ENCODE peak calls at places on chromosome X, in ten cellular contexts. O is suprapubic skin, X is spleen, B is ovary, Z is breast epithelium, T is gastrocnemius medialis, J is hepatocyte, D is pancreas, U is H9, N is psoas muscle. W is an unnamed sample. For H3K4me1, the result is how much of the 10 kb centered on the place peaks cover.

GRCh38 chrX:100635989-100636320 is 651 bp downstream of the TSPAN6 start:
- DNase-seq in Z (no peak), O (no peak), T (no peak), B (no peak), N (no peak), D (no peak), U (no peak), X (no peak), J (no peak), W (no peak)

GRCh38 chrX:104310084-104310483 is 55.4 kb upstream of the ESX1 start:
- DNase-seq in O (no peak), J (no peak), T (no peak), B (no peak), U (no peak), Z (no peak), X (no peak), N (no peak), D (no peak), W (no peak)

GRCh38 chrX:40107291-40108083 is 9.7 kb upstream of the BCOR start:
- DNase-seq in T (peak), N (peak), D (peak), J (peak), B (peak), Z (no peak), O (no peak), U (peak), X (peak), W (no peak)

GRCh38 chrX:139290310-139290709 is 240.2 kb upstream of the F9 start:
- DNase-seq in B (no peak), T (no peak), O (no peak), N (no peak), D (no peak), Z (no peak), U (no peak), X (no peak), J (no peak), W (no peak)

GRCh38 chrX:71171110-71171801 is 26.6 kb downstream of the NLGN3 start:
- DNase-seq in T (no peak), D (no peak), J (no peak), U (no peak), O (no peak), Z (no peak), B (no peak), N (no peak), X (peak), W (no peak)

GRCh38 chrX:150868625-150869024 is 29.8 kb downstream of the CD99L2 start:
- DNase-seq in N (no peak), O (no peak), T (no peak), X (no peak), D (no peak), Z (no peak), B (no peak), J (no peak), U (no peak), W (no peak)

GRCh38 chrX:33336783-33337182 is 125.4 kb upstream of the DMD start:
- DNase-seq in T (no peak), N (no peak), X (no peak), J (peak), U (peak), D (no peak), O (no peak), Z (peak), B (no peak), W (no peak)

GRCh38 chrX:338281-338835 is 19.8 kb upstream of the GTPBP6 start:
- DNase-seq in N (no peak), X (peak), O (no peak), T (no peak), D (peak), J (no peak), Z (no peak), U (no peak), B (no peak), W (no peak)

GRCh38 chrX:65493431-65493830 is 41.2 kb downstream of the LAS1L start:
- DNase-seq in Z (no peak), D (no peak), O (no peak), T (no peak), B (no peak), X (no peak), U (no peak), N (no peak), J (no peak), W (no peak)

DNA sequence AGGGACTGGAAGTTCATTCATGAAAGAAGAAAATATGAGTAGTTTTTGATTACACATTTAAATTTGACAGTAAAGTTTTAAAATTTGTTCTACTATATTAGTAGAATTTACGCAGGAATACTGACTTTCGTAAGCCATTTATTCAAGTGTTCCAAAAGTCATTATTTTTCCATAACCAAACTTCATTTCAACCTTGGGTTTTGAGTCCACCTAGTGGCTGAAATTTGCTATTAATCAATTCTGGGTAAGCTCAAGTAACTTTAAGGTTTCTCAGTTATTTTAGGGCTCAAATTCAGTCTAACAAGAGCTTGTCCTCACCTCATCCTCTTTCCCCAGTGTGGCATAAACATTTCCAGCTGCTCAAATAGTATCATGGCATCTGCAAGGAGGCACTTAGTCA is 175.4 kb downstream of the SH3BGRL start:
- DNase-seq in X (no peak), J (peak), Z (no peak), N (no peak), B (no peak), D (no peak), O (no peak), U (no peak), T (no peak), W (no peak)
- H3K4me1 ChIP-seq in X (under half), J (under half), Z (under half), N (under half), B (under half), D (under half), O (under half), U (under half), T (under half), W (under half)

GRCh38 chrX:21940356-21940829 is at the start of gene SMS:
- DNase-seq in D (peak), J (peak), O (peak), T (peak), U (peak), X (peak), B (peak), N (peak), Z (peak), W (no peak)
- TF ChIP-seq CTCF in D (no peak), J (no peak), O (no peak), T (no peak), U (no peak), X (no peak), B (no peak), N (no peak), Z (no peak), W (no peak)

DNA sequence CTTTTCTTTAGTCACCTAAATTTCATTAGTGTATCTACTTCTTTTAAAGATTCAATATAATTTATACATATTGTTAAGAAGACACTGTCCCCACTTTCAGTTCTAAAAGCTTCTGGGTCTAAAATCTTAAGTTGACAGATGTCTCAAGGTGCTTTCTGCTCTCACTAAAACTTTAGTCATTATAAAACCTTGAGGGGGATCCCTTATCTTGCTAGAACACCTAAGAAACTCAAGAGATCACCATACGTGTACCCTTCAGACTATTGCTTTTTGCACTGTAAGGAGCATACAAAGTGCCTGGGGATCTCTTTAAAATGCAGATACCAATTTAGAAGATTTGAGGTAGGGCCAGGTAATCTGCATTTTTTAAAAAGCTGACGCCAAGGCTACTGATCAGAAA is 30.1 kb downstream of the CYBB start:
- DNase-seq in J (no peak), O (no peak), T (no peak), B (no peak), X (no peak), Z (no peak), N (no peak), D (no peak), U (no peak), W (no peak)
- H3K4me1 ChIP-seq in J (under half), O (under half), T (under half), B (under half), X (under half), Z (under half), N (under half), D (under half), U (under half), W (under half)

DNA sequence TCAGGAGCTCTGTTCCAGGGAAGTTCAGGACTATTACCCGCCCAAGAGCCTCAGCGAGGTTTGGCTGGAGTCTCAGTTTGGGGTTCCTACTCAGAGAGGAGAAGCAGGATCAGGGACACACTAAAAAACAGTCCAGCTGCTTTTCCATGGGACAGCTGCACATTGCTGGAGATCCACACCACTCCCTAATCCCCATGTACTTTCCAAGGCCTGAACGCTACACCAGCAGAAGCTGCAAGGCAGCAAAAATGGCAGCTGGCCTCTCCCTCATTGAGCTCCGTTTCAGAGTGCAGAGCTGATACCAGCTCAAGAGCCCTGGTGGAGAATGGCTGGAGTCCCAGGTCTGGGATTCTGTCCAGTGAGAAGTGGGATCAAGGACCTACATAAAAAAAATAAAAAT is 551.2 kb upstream of the PABPC5 start:
- DNase-seq in B (no peak), D (peak), U (no peak), N (no peak), J (no peak), Z (no peak), T (no peak), O (no peak), X (peak), W (no peak)
- TF ChIP-seq CTCF in B (no peak), D (no peak), U (no peak), N (no peak), J (no peak), Z (no peak), T (no peak), O (no peak), X (no peak), W (no peak)

DNA sequence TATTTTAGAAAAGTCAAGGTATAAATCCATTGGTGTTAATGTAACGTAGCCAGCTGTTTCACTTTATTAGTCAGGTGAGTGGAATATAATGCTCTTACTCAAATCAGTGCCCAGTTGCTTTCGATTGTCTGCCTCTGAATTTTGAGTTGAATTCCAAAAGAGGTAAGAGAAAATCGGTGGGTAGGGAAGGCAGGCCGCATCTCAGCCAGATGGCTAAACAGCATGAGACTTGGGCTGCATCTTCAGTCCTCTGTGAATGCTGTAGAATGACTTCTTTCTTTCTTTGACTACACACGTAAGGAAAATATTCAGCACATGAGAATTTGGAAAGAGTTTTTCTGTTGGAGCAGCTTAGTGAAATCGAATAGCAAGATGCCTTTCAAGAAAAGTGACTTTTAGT is 49.5 kb downstream of the TSPAN7 start:
- DNase-seq in T (no peak), Z (no peak), O (no peak), U (no peak), X (no peak), N (no peak), J (no peak), B (no peak), D (no peak), W (no peak)
- H3K4me1 ChIP-seq in T (under half), Z (under half), O (under half), U (under half), X (under half), N (under half), J (under half), B (under half), D (under half), W (under half)

GRCh38 chrX:20063716-20064351 is 52.9 kb downstream of the MAP7D2 start:
- DNase-seq in Z (no peak), O (no peak), B (no peak), X (no peak), N (no peak), U (no peak), T (no peak), J (no peak), D (no peak), W (no peak)
- TF ChIP-seq CTCF in Z (no peak), O (no peak), B (no peak), X (no peak), N (peak), U (peak), T (no peak), J (no peak), D (no peak), W (no peak)

GRCh38 chrX:12949927-12950656 is 24.8 kb upstream of the TMSB4X start:
- DNase-seq in D (no peak), X (peak), O (peak), Z (peak), J (peak), U (no peak), N (peak), B (peak), T (peak), W (no peak)

GRCh38 chrX:12950851-12951589 is 23.9 kb upstream of the TMSB4X start:
- DNase-seq in U (peak), X (peak), T (no peak), J (peak), Z (no peak), N (no peak), D (no peak), O (no peak), B (no peak), W (no peak)

GRCh38 chrX:12947545-12948235 is 27.2 kb upstream of the TMSB4X start:
- DNase-seq in U (no peak), Z (no peak), T (no peak), D (no peak), J (no peak), B (no peak), X (no peak), O (no peak), N (no peak), W (no peak)

GRCh38 chrX:12948495-12948894 is 26.4 kb upstream of the TMSB4X start:
- DNase-seq in B (no peak), N (no peak), Z (no peak), J (no peak), T (no peak), O (no peak), D (no peak), U (no peak), X (no peak), W (no peak)

DNA sequence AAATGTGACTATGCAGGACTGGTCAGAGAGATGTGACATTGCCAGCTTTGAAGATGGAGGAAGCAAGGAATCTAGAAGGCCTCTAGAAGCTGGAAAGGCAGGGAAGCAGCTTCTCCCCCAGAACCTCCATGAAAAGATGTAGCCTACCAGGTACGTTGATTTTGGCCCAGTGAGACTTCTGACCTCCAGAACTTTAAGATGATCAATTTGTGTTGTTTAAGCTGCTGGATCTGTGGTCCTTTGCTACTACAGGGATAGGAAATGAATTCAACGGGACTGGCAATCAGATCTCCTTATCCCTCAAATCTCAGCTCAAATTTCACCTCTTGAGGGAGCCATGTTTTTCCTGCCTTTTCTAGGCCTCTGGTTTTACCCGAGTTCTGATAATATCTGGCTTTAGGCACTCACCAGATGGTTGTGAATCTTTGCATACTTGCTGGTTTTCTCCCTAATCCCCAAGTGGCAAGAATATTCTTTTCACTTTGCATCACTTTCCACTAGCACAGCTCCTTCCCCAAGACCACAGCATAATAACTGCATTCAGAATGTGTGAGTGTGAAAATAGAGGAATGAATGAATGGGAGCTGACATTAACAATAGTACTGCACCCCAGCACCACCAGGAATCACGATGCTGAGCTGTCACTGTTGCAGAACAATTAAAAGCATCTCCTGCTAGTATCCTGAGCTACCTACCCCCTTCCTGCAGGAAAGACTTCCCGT is 25.5 kb upstream of the TMSB4X start:
- DNase-seq in J (no peak), T (no peak), Z (no peak), O (no peak), D (no peak), N (no peak), X (no peak), U (no peak), B (no peak), W (no peak)
- H3K4me1 ChIP-seq in J (under half), T (under half), Z (under half), O (under half), D (under half), N (under half), X (half or more), U (under half), B (under half), W (under half)

GRCh38 chrX:28659269-28659668 is 72.0 kb downstream of the IL1RAPL1 start:
- DNase-seq in B (no peak), N (no peak), Z (no peak), X (no peak), U (peak), T (no peak), J (no peak), D (no peak), O (no peak), W (no peak)
- TF ChIP-seq CTCF in B (no peak), N (peak), Z (no peak), X (no peak), U (peak), T (no peak), J (peak), D (no peak), O (no peak), W (no peak)

DNA sequence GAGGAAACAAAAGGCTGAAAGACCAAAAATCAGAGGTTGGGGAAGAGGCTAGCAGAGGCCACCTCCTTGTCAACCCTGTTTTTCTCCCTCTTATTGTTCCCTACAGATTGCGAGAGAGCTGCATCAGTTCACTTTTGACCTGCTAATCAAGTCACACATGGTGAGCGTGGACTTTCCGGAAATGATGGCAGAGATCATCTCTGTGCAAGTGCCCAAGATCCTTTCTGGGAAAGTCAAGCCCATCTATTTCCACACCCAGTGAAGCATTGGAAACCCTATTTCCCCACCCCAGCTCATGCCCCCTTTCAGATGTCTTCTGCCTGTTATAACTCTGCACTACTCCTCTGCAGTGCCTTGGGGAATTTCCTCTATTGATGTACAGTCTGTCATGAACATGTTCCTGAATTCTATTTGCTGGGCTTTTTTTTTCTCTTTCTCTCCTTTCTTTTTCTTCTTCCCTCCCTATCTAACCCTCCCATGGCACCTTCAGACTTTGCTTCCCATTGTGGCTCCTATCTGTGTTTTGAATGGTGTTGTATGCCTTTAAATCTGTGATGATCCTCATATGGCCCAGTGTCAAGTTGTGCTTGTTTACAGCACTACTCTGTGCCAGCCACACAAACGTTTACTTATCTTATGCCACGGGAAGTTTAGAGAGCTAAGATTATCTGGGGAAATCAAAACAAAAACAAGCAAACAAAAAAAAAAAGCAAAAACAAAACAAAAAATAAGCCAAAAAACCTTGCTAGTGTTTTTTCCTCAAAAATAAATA is 179.9 kb downstream of the AR start:
- DNase-seq in T (no peak), N (no peak), B (no peak), J (no peak), X (no peak), U (no peak), D (no peak), O (no peak), Z (no peak), W (no peak)
- H3K4me1 ChIP-seq in T (under half), N (under half), B (under half), J (under half), X (under half), U (under half), D (under half), O (under half), Z (under half), W (under half)

GRCh38 chrX:135463937-135464336 is 42.2 kb downstream of the SMIM10L2A start:
- DNase-seq in J (no peak), O (no peak), N (no peak), D (no peak), Z (no peak), X (no peak), T (no peak), U (no peak), B (no peak), W (no peak)
- TF ChIP-seq CTCF in J (no peak), O (no peak), N (peak), D (no peak), Z (no peak), X (peak), T (no peak), U (peak), B (no peak), W (no peak)

W was measured in vagina.